ENCODE peak calls at places on chromosomes 13 and 19, in five cellular contexts. T, K, M, B and W are unnamed samples.

GRCh38 chr13:112579310-112579843 is 8.6 kb downstream of the TUBGCP3 start:
- DNase-seq in B (no peak), M (no peak), T (no peak), K (no peak), W (no peak)

GRCh38 chr13:79290595-79291244 is 115.3 kb downstream of the RBM26 start:
- DNase-seq in K (no peak), T (no peak), B (no peak), M (no peak), W (no peak)

GRCh38 chr19:48872884-48873475 is 759 bp downstream of the PPP1R15A start:
- DNase-seq in B (peak; percentile 49), T (peak; percentile 97), M (peak; percentile 94), K (peak; percentile 41), W (peak; percentile 72)

GRCh38 chr19:1373042-1373533 is 10.6 kb upstream of the NDUFS7 start:
- DNase-seq in K (no peak), B (no peak), T (no peak), M (no peak), W (no peak)

GRCh38 chr19:6239401-6239844 is 40.4 kb downstream of the MLLT1 start:
- DNase-seq in T (peak; percentile 59), K (no peak), M (peak; percentile 65), B (no peak), W (no peak)

GRCh38 chr13:40087021-40088002 is 431.9 kb downstream of the COG6 start:
- DNase-seq in B (no peak), T (no peak), K (no peak), M (no peak), W (no peak)

GRCh38 chr13:41691276-41691675 is 233.9 kb downstream of the RGCC start:
- DNase-seq in K (no peak), T (peak; percentile 74), B (no peak), M (no peak), W (no peak)

GRCh38 chr19:41792513-41793413 is 3.6 kb upstream of the CEACAM3 start:
- DNase-seq in K (peak; percentile 47), T (peak; percentile 56), M (no peak), B (no peak), W (no peak)

GRCh38 chr13:32195713-32196112 is 119.5 kb downstream of the ZAR1L start:
- DNase-seq in B (no peak), M (no peak), T (peak; percentile 81), K (no peak), W (no peak)

GRCh38 chr19:47124937-47125668 is 5.5 kb upstream of the SAE1 start:
- DNase-seq in K (no peak), T (peak; percentile 86), B (peak; percentile 14), M (no peak), W (peak; percentile 85)

GRCh38 chr19:48379058-48379457 is 12.3 kb downstream of the KDELR1 start:
- DNase-seq in T (no peak), K (no peak), M (no peak), B (no peak), W (no peak)

GRCh38 chr13:34750078-34750703 is 191.9 kb upstream of the NBEA start:
- DNase-seq in K (no peak), M (no peak), B (peak; percentile 42), T (peak; percentile 55), W (peak; percentile 49)

GRCh38 chr19:9295411-9295849 is 14.2 kb downstream of the ZNF699 start:
- DNase-seq in K (no peak), M (no peak), B (no peak), T (no peak), W (no peak)

GRCh38 chr13:80654638-80655249 is 313.8 kb upstream of the SPRY2 start:
- DNase-seq in M (no peak), T (no peak), K (no peak), B (no peak), W (no peak)

GRCh38 chr19:16258440-16258903 is 60.8 kb downstream of the AP1M1 start:
- DNase-seq in K (no peak), M (peak; percentile 60), B (peak; percentile 53), T (peak; percentile 33), W (no peak)

GRCh38 chr13:98752111-98752941 is at the start of gene SLC15A1:
- DNase-seq in B (no peak), T (no peak), M (no peak), K (no peak), W (no peak)